ENCODE peak calls at places on chromosomes 16 and 17, in four cellular contexts. M is PC-3, T is GM20000, U is HCT116. X is an unnamed sample.

GRCh38 chr17:81171941-81172340 is 5.9 kb upstream of the AATK start:
- DNase-seq in T (no peak), U (no peak), M (no peak), X (no peak)

GRCh38 chr16:30485818-30486436 is 13.4 kb downstream of the ITGAL start:
- DNase-seq in M (no peak), T (no peak), U (no peak), X (no peak)

GRCh38 chr17:82871056-82871775 is 31.4 kb upstream of the ZNF750 start:
- DNase-seq in T (peak; percentile 91), U (no peak), M (no peak), X (peak; percentile 86)

GRCh38 chr17:57946798-57947358 is 8.3 kb downstream of the CUEDC1 start:
- DNase-seq in U (no peak), M (peak; percentile 75), T (peak; percentile 77), X (peak; percentile 75)

GRCh38 chr17:7328840-7329359 is at the start of gene NEURL4:
- DNase-seq in M (peak; percentile 2), U (no peak), T (peak; percentile 63), X (no peak)

GRCh38 chr16:20612551-20613470 is 36.6 kb upstream of the ACSM2B start:
- DNase-seq in M (no peak), T (no peak), U (no peak), X (no peak)

GRCh38 chr17:75588546-75589016 is 981 bp downstream of the MYO15B start:
- DNase-seq in T (peak; percentile 55), M (no peak), U (no peak), X (no peak)

GRCh38 chr16:11736903-11737302 is 5.8 kb downstream of the TXNDC11 start:
- DNase-seq in M (no peak), U (no peak), T (no peak), X (no peak)

GRCh38 chr16:54289242-54290051 is 2.9 kb upstream of the IRX3 start:
- DNase-seq in U (no peak), M (no peak), T (no peak), X (no peak)

GRCh38 chr17:27811961-27812360 is 11.6 kb upstream of the NOS2 start:
- DNase-seq in T (no peak), M (no peak), U (no peak), X (no peak)

GRCh38 chr16:48541108-48541786 is 68.7 kb downstream of the N4BP1 start:
- DNase-seq in U (no peak), M (no peak), T (no peak), X (no peak)

GRCh38 chr17:51818777-51819176 is 339.7 kb downstream of the CA10 start:
- DNase-seq in T (no peak), U (no peak), M (peak; percentile 89), X (no peak)

GRCh38 chr16:11679941-11680911 is 12.0 kb downstream of the SNN start:
- DNase-seq in T (no peak), M (no peak), U (no peak), X (no peak)

GRCh38 chr17:2940352-2940751 is 123.1 kb downstream of the OR1D5 start:
- DNase-seq in T (no peak), M (no peak), U (no peak), X (no peak)

GRCh38 chr16:34078697-34079096 is 619.3 kb downstream of the TP53TG3F start:
- DNase-seq in T (no peak), U (no peak), M (no peak), X (no peak)

GRCh38 chr16:29994613-29995329 is 646 bp downstream of the HIRIP3 start:
- DNase-seq in U (no peak), T (peak; percentile 87), M (peak; percentile 73), X (peak; percentile 84)

GRCh38 chr17:59038734-59039133 is 67.9 kb downstream of the TRIM37 start:
- DNase-seq in U (no peak), M (no peak), T (no peak), X (no peak)

GRCh38 chr17:46121165-46121764 is 72.0 kb downstream of the KANSL1 start:
- DNase-seq in U (no peak), T (peak; percentile 18), M (no peak), X (peak; percentile 64)

GRCh38 chr16:24729967-24730815 is 740 bp downstream of the TNRC6A start:
- DNase-seq in M (no peak), U (no peak), T (peak; percentile 27), X (peak; percentile 56)

GRCh38 chr16:50202926-50203624 is 50.0 kb downstream of the TENT4B start:
- DNase-seq in M (peak; percentile 91), T (no peak), U (peak; percentile 62), X (no peak)

GRCh38 chr16:48383877-48384304 is 1.3 kb downstream of the SIAH1 start:
- DNase-seq in T (peak; percentile 31), U (no peak), M (peak; percentile 37), X (no peak)

GRCh38 chr17:7446669-7447068 is 1.8 kb downstream of the CHRNB1 start:
- DNase-seq in M (no peak), T (no peak), U (no peak), X (no peak)

GRCh38 chr16:77169650-77170236 is 21.2 kb upstream of the MON1B start:
- DNase-seq in M (peak; percentile 55), U (peak; percentile 42), T (peak; percentile 27), X (peak; percentile 40)

GRCh38 chr17:32927201-32927723 is 691 bp upstream of the TMEM98 start:
- DNase-seq in T (no peak), U (no peak), M (no peak), X (no peak)

GRCh38 chr16:51697454-51697853 is 546.4 kb upstream of the SALL1 start:
- DNase-seq in M (no peak), T (no peak), U (no peak), X (no peak)

GRCh38 chr17:68184141-68184571 is 63.7 kb upstream of the AMZ2 start:
- DNase-seq in M (no peak), T (peak; percentile 2), U (no peak), X (no peak)

GRCh38 chr17:39576187-39576586 is 31.5 kb downstream of the NEUROD2 start:
- DNase-seq in T (no peak), U (peak; percentile 6), M (no peak), X (no peak)

GRCh38 chr17:27106982-27107360 is 186.9 kb upstream of the WSB1 start:
- DNase-seq in M (peak; percentile 35), T (no peak), U (no peak), X (no peak)

GRCh38 chr17:71342726-71343125 is 778.1 kb upstream of the SOX9 start:
- DNase-seq in T (no peak), U (no peak), M (no peak), X (no peak)

GRCh38 chr16:3879887-3880564 is 487 bp downstream of the CREBBP start:
- DNase-seq in M (peak; percentile 47), U (no peak), T (peak; percentile 90), X (peak; percentile 83)

GRCh38 chr16:78896280-78896679 is 704.3 kb downstream of the MAF start:
- DNase-seq in M (no peak), T (no peak), U (no peak), X (no peak)

DNA sequence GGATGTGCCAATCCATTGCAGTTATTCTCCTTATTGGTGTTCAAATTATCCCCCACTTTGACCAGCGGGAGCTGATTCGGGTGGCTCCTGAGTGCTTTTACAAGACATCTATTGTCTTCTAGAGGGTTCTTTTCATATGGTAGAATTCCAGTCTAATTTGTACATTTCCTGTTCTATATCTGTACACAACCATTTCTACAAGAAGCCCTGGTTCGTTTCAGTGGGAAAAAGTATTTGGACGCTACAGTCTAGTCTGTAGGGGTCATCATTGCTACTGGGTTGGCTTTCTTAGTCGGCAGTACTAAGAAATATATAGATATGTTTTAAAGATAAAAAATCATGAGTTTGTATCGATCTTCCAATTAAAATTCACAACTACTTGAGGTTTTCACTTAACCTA is 262.6 kb downstream of the MAP2K6 start:
- DNase-seq in M (peak; percentile 39), T (no peak), U (no peak), X (no peak)
- TF ChIP-seq CTCF in M (peak; percentile 49), T (no peak), U (no peak), X (no peak)

GRCh38 chr16:660459-661183 is 7.3 kb upstream of the RHOT2 start:
- DNase-seq in T (peak; percentile 97), U (peak; percentile 53), M (peak; percentile 79), X (peak; percentile 96)
- TF ChIP-seq CTCF in T (peak; percentile 47), U (peak; percentile 26), M (peak; percentile 36), X (peak; percentile 67)

DNA sequence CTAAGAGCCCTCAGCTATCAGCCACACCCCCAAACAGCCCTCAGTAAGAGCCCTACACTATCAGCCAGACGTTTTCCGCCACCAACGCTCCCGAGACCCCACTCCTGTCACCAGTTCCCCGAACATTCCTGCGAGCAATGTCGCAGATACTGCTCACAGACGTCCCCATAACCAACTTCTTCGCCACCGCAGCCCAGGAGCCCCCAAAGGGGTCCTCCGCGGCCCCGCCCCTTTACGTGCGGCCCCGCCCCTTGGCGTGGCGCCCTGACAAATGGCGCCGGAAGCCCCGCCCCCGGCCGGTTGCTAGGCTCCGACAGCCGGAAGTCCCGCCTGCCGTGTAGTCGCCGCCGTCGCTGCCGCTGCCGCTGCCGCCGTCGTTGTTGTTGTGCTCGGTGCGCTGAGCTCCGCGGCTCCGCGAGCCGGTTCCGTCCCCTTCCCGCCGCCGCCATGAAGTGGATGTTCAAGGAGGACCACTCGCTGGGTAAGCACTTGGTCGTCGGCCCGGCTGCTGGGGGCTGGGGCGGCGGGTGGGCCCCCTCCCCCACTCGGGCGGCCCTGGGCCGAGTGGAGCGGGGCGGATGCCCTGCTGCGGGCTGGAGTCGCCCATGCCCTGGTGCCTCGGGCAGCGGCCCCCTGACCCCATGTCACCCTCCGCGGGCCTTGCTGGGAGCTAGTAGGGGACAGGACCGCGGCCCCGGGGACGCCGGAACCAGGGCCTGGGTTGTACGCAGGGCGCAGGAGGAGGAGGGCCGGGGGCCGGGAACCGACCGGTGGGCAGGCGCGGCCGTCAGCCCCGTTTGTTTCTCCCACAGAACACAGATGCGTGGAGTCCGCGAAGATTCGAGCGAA is at the start of gene GABARAPL2:
- DNase-seq in U (peak; percentile 50), M (peak; percentile 71), T (peak; percentile 94), X (peak; percentile 92)
- TF ChIP-seq CTCF in U (no peak), M (no peak), T (no peak), X (no peak)

GRCh38 chr17:47279062-47279801 is 25.6 kb downstream of the ITGB3 start:
- DNase-seq in M (peak; percentile 82), U (no peak), T (peak; percentile 80), X (peak; percentile 83)
- TF ChIP-seq CTCF in M (no peak), U (no peak), T (no peak), X (no peak)

GRCh38 chr17:4318596-4318995 is 47.9 kb downstream of the UBE2G1 start:
- DNase-seq in T (no peak), M (no peak), U (no peak), X (no peak)
- TF ChIP-seq CTCF in T (no peak), M (no peak), U (no peak), X (no peak)

DNA sequence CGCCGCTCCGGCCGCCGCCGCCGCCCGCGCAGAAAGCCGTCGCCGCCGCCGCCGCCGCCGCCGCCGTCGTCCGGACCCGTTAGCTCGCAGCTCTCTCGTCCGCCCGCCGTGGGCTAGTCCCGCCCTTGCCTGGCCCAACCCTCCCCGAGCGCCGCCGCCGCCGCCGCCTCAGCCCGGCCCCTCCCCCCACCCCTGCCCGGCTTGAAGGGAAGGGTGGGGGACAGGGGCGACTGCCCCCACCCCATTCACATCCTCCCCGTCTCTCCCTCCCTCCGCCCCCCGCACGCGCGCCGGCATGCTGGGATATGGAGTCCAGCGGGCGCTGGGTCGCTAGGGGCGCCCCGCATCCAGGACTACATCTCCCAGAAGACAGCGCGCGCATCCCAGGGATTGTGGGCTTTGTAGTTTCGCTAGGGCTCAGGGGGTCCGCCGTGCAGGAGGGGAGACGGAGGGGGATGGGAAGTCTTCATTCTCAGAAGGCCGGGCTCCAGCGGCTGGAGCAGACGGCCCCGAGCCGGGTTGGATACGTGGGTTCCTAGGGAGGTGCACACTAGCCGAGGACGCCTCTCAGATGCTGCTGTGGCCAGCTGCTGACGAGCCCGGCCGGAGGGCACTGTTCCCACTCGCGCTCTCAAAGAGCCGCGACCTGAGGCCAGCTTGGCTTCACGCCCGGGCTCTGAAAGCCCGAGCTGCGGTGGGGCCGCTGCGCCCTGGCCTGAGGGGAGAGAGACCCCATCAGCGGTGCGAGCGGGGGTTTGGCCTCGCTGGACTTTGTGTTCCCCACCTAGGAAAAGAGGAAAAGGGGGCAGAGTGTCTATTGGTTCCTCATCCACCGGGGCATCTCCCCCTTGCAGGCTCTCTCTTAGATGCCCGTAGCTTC is at the start of gene ST3GAL2:
- DNase-seq in U (peak; percentile 54), M (peak; percentile 84), T (peak; percentile 97), X (peak; percentile 97)
- TF ChIP-seq CTCF in U (no peak), M (no peak), T (peak; percentile 5), X (no peak)